ENCODE peak calls at places on chromosome 21, in five cellular contexts. E, Q, T, C and S are unnamed samples.

GRCh38 chr21:30590297-30590696 is at the start of gene KRTAP22-2:
- DNase-seq in T (no peak), C (no peak), Q (no peak), E (no peak), S (no peak)

GRCh38 chr21:14270631-14271030 is 54.7 kb downstream of the RBM11 start:
- DNase-seq in T (no peak), E (no peak), Q (peak; percentile 71), C (no peak), S (no peak)

GRCh38 chr21:35036521-35037383 is 12.3 kb downstream of the RUNX1 start:
- DNase-seq in T (no peak), Q (no peak), C (no peak), E (no peak), S (no peak)

GRCh38 chr21:38760017-38760761 is 45.5 kb upstream of the ETS2 start:
- DNase-seq in Q (no peak), E (no peak), C (no peak), T (no peak), S (no peak)

GRCh38 chr21:35390013-35390776 is 341.1 kb upstream of the RUNX1 start:
- DNase-seq in Q (no peak), C (no peak), T (no peak), E (no peak), S (no peak)

GRCh38 chr21:26405071-26405470 is 168.0 kb downstream of the CYYR1 start:
- DNase-seq in Q (no peak), T (no peak), C (no peak), E (no peak), S (no peak)

GRCh38 chr21:37531402-37532042 is 164.9 kb downstream of the DYRK1A start:
- DNase-seq in E (peak; percentile 80), T (no peak), Q (peak; percentile 23), C (no peak), S (no peak)

GRCh38 chr21:31983120-31983519 is 110.3 kb downstream of the HUNK start:
- DNase-seq in Q (no peak), T (no peak), E (no peak), C (no peak), S (no peak)

GRCh38 chr21:40019076-40019475 is 151.8 kb downstream of the PCP4 start:
- DNase-seq in E (no peak), Q (no peak), T (no peak), C (no peak), S (no peak)

GRCh38 chr21:36744560-36745231 is 45.8 kb downstream of the SIM2 start:
- DNase-seq in E (no peak), T (no peak), Q (no peak), C (no peak), S (no peak)

GRCh38 chr21:42118901-42119300 is 47.8 kb downstream of the UMODL1 start:
- DNase-seq in Q (no peak), T (no peak), C (no peak), E (peak; percentile 14), S (no peak)
- H3K4me1 ChIP-seq in Q (peaks cover 6% of the 10 kb centered on the region), T (peaks cover 5% of the 10 kb centered on the region), C (no peaks in the 10 kb centered on the region), E (peaks cover 5% of the 10 kb centered on the region), S (peaks cover 6% of the 10 kb centered on the region)

GRCh38 chr21:22474403-22474802 is 1476.2 kb downstream of the NCAM2 start:
- DNase-seq in E (no peak), Q (no peak), C (no peak), T (no peak), S (no peak)
- H3K4me1 ChIP-seq in E (no peaks in the 10 kb centered on the region), Q (no peaks in the 10 kb centered on the region), C (no peaks in the 10 kb centered on the region), T (no peaks in the 10 kb centered on the region), S (no peaks in the 10 kb centered on the region)

DNA sequence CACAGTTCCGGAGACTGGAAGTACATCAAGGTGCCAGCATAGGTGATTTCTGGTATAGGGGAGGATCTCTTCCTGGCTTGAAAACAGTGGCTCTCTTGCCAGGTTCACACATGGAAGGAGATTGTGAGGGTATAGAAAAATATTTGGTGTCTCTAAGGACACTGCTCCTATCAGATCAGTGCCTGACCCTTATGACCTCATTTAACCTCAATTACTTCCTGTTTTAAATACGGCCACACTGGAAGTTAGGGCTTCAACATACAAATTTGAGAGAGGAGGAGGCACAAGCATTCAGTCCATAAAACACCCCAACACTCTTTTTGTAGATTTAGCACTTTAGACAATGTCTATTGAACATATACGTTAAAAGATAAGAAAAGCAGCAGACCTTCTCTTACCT is 37.0 kb downstream of the COL6A1 start:
- DNase-seq in E (no peak), Q (no peak), C (no peak), T (no peak), S (no peak)
- H3K4me1 ChIP-seq in E (no peaks in the 10 kb centered on the region), Q (no peaks in the 10 kb centered on the region), C (no peaks in the 10 kb centered on the region), T (no peaks in the 10 kb centered on the region), S (no peaks in the 10 kb centered on the region)

GRCh38 chr21:45427331-45428271 is 22.6 kb downstream of the COL18A1 start:
- DNase-seq in Q (no peak), C (peak; percentile 93), T (no peak), E (no peak), S (peak; percentile 72)
- H3K4me1 ChIP-seq in Q (no peaks in the 10 kb centered on the region), C (peaks cover 28% of the 10 kb centered on the region), T (no peaks in the 10 kb centered on the region), E (peaks cover 12% of the 10 kb centered on the region), S (peaks cover 64% of the 10 kb centered on the region)

GRCh38 chr21:41169701-41170100 is 1.7 kb downstream of the BACE2 start:
- DNase-seq in C (no peak), Q (no peak), T (no peak), E (no peak), S (no peak)
- H3K4me1 ChIP-seq in C (no peaks in the 10 kb centered on the region), Q (peaks cover 3% of the 10 kb centered on the region), T (no peaks in the 10 kb centered on the region), E (peaks cover 20% of the 10 kb centered on the region), S (peaks cover 54% of the 10 kb centered on the region)

GRCh38 chr21:43362306-43362927 is 64.5 kb downstream of the SIK1 start:
- DNase-seq in T (peak; percentile 79), Q (peak; percentile 56), C (peak; percentile 42), E (peak; percentile 87), S (no peak)

GRCh38 chr21:43361493-43362296 is 65.2 kb downstream of the SIK1 start:
- DNase-seq in C (no peak), Q (peak; percentile 47), T (peak; percentile 23), E (peak; percentile 81), S (no peak)

GRCh38 chr21:43363506-43364260 is 63.2 kb downstream of the SIK1 start:
- DNase-seq in T (no peak), C (no peak), E (no peak), Q (no peak), S (no peak)

GRCh38 chr21:43364261-43364510 is 62.7 kb downstream of the SIK1 start:
- DNase-seq in C (no peak), E (no peak), T (no peak), Q (no peak), S (no peak)

GRCh38 chr21:43362928-43363314 is 64.0 kb downstream of the SIK1 start:
- DNase-seq in T (no peak), C (no peak), E (no peak), Q (no peak), S (no peak)
- H3K4me1 ChIP-seq in T (peaks cover 26% of the 10 kb centered on the region), C (no peaks in the 10 kb centered on the region), E (peaks cover 23% of the 10 kb centered on the region), Q (no peaks in the 10 kb centered on the region), S (peaks cover 6% of the 10 kb centered on the region)